ENCODE peak calls at places on chromosomes 4 and X, in six cellular contexts. R is stimulated activated naive CD4-positive, alpha-beta T cell; B is T-helper 17 cell; V is heart right ventricle; P is T-helper 2 cell; G is NCI-H1105. L is an unnamed sample.

GRCh38 chr4:13546855-13547562 is 2.7 kb upstream of the NKX3-2 start:
- DNase-seq in G (no peak), V (no peak), B (no peak), P (no peak), R (no peak), L (no peak)

GRCh38 chr4:183620421-183620820 is 38.6 kb downstream of the RWDD4 start:
- DNase-seq in G (no peak), B (no peak), P (no peak), R (no peak), V (no peak), L (no peak)

GRCh38 chrX:16687514-16687913 is 25.0 kb downstream of the CTPS2 start:
- DNase-seq in G (no peak), P (no peak), V (no peak), R (no peak), B (no peak), L (no peak)

GRCh38 chr4:155973639-155974475 is 20.2 kb upstream of the CTSO start:
- DNase-seq in G (no peak), V (no peak), P (no peak), R (no peak), B (no peak), L (no peak)

GRCh38 chr4:8858188-8858924 is 13.3 kb downstream of the HMX1 start:
- DNase-seq in P (peak), G (no peak), R (no peak), V (no peak), B (no peak), L (no peak)

GRCh38 chr4:154595807-154596206 is 5.3 kb upstream of the FGA start:
- DNase-seq in V (no peak), B (no peak), R (no peak), P (no peak), G (no peak), L (no peak)

GRCh38 chrX:29229802-29230201 is 642.6 kb downstream of the IL1RAPL1 start:
- DNase-seq in P (no peak), V (no peak), B (no peak), G (no peak), R (no peak), L (no peak)

GRCh38 chr4:151415978-151416377 is 7.0 kb downstream of the FHIP1A start:
- DNase-seq in P (no peak), B (no peak), R (no peak), V (no peak), G (no peak), L (no peak)

GRCh38 chrX:253451-254297 is 27.5 kb upstream of the PLCXD1 start:
- DNase-seq in R (no peak), P (no peak), V (no peak), B (no peak), G (no peak), L (no peak)

GRCh38 chr4:128337863-128338262 is 50.2 kb upstream of the PGRMC2 start:
- DNase-seq in G (no peak), V (no peak), R (no peak), B (no peak), P (no peak), L (no peak)

GRCh38 chr4:73194064-73194463 is 64.5 kb downstream of the ANKRD17 start:
- DNase-seq in G (no peak), R (no peak), V (no peak), P (no peak), B (no peak), L (no peak)

GRCh38 chr4:67393699-67394281 is 151.5 kb downstream of the CENPC start:
- DNase-seq in G (peak), V (no peak), B (no peak), P (peak), R (no peak), L (peak)

GRCh38 chrX:103919336-103919682 is 43.1 kb upstream of the TMSB15B start:
- DNase-seq in G (no peak), P (peak), B (no peak), V (no peak), R (no peak), L (peak)

GRCh38 chr4:36208884-36209473 is 35.3 kb downstream of the ARAP2 start:
- DNase-seq in G (no peak), V (no peak), P (peak), B (no peak), R (no peak), L (peak)

GRCh38 chrX:81168391-81168790 is 33.3 kb downstream of the HMGN5 start:
- DNase-seq in B (no peak), P (no peak), R (no peak), G (no peak), V (no peak), L (no peak)

GRCh38 chrX:105635794-105636193 is 186.5 kb upstream of the NRK start:
- DNase-seq in B (no peak), V (no peak), G (no peak), P (no peak), R (no peak), L (no peak)

GRCh38 chr4:10118355-10119004 is 1.9 kb upstream of the WDR1 start:
- DNase-seq in G (no peak), B (no peak), P (no peak), R (no peak), V (no peak), L (peak)

GRCh38 chrX:22047470-22047869 is 15.3 kb downstream of the PHEX start:
- DNase-seq in V (no peak), P (no peak), R (no peak), G (no peak), B (no peak), L (no peak)

GRCh38 chrX:20517565-20517964 is 250.9 kb upstream of the RPS6KA3 start:
- DNase-seq in G (no peak), R (no peak), V (no peak), B (no peak), P (no peak), L (no peak)

GRCh38 chr4:98421106-98421505 is 159.9 kb downstream of the RAP1GDS1 start:
- DNase-seq in R (no peak), V (no peak), G (no peak), B (no peak), P (no peak), L (no peak)

GRCh38 chr4:88841635-88842034 is 144.0 kb upstream of the NAP1L5 start:
- DNase-seq in V (no peak), G (no peak), P (no peak), R (no peak), B (no peak), L (no peak)

GRCh38 chrX:152927858-152928760 is 30.2 kb downstream of the ZNF185 start:
- DNase-seq in R (no peak), P (no peak), G (no peak), V (no peak), B (no peak), L (no peak)